ENCODE peak calls at places on chromosomes 2 and 18, in five cellular contexts. F, K, R, Q and W are unnamed samples. For H3K79me2, the result is how much of the 10 kb centered on the place peaks cover.

GRCh38 chr18:60018801-60019462 is 119.1 kb downstream of the PMAIP1 start:
- DNase-seq in F (peak), K (no peak), R (peak), Q (no peak), W (no peak)

GRCh38 chr18:48956378-48956777 is 5.6 kb upstream of the SMAD7 start:
- DNase-seq in F (peak), K (no peak), R (no peak), Q (no peak), W (no peak)

GRCh38 chr18:63216497-63216896 is 103.1 kb downstream of the BCL2 start:
- DNase-seq in F (peak), K (no peak), R (no peak), Q (no peak), W (no peak)

GRCh38 chr2:89833116-89833779 is 1141.8 kb downstream of the RPIA start:
- DNase-seq in F (no peak), K (no peak), R (no peak), Q (no peak), W (no peak)

GRCh38 chr2:121018136-121019057 is 266.6 kb downstream of the TFCP2L1 start:
- DNase-seq in F (no peak), K (no peak), R (no peak), Q (no peak), W (no peak)

GRCh38 chr2:152175012-152175367 is 573 bp downstream of the STAM2 start:
- DNase-seq in F (peak), K (peak), R (peak), Q (no peak), W (no peak)

GRCh38 chr2:20625920-20626697 is 24.8 kb downstream of the HS1BP3 start:
- DNase-seq in F (no peak), K (no peak), R (no peak), Q (no peak), W (no peak)

GRCh38 chr2:85503611-85504433 is 35.1 kb upstream of the MAT2A start:
- DNase-seq in F (peak), K (no peak), R (peak), Q (peak), W (no peak)

GRCh38 chr2:35443087-35443486 is 912.5 kb upstream of the CRIM1 start:
- DNase-seq in F (no peak), K (no peak), R (no peak), Q (no peak), W (no peak)

GRCh38 chr2:71379086-71379485 is 47.5 kb downstream of the ZNF638 start:
- DNase-seq in F (peak), K (no peak), R (peak), Q (no peak), W (no peak)

GRCh38 chr2:238321467-238321866 is 1.1 kb downstream of the TRAF3IP1 start:
- DNase-seq in F (no peak), K (no peak), R (no peak), Q (no peak), W (no peak)

GRCh38 chr2:17515652-17516051 is 2.6 kb downstream of the RAD51AP2 start:
- DNase-seq in F (no peak), K (peak), R (no peak), Q (no peak), W (no peak)
- H2AFZ ChIP-seq in F (no peak), K (peak), R (no peak), Q (no peak), W (no peak)

GRCh38 chr2:101704816-101705565 is 7.5 kb downstream of the MAP4K4 start:
- DNase-seq in F (peak), K (no peak), R (no peak), Q (no peak), W (no peak)

GRCh38 chr2:101706121-101706818 is 8.8 kb downstream of the MAP4K4 start:
- DNase-seq in F (no peak), K (no peak), R (no peak), Q (no peak), W (no peak)

GRCh38 chr2:101699939-101700442 is 2.5 kb downstream of the MAP4K4 start:
- DNase-seq in F (peak), K (no peak), R (peak), Q (no peak), W (no peak)

GRCh38 chr2:101706819-101707177 is 9.3 kb downstream of the MAP4K4 start:
- DNase-seq in F (no peak), K (peak), R (no peak), Q (no peak), W (peak)

GRCh38 chr2:101704046-101704466 is 6.5 kb downstream of the MAP4K4 start:
- DNase-seq in F (peak), K (peak), R (no peak), Q (no peak), W (peak)
- H3K79me2 ChIP-seq in F (half or more), K (half or more), R (half or more), Q (half or more), W (half or more)

GRCh38 chr18:13145636-13146190 is 72.8 kb upstream of the LDLRAD4 start:
- DNase-seq in F (no peak), K (no peak), R (no peak), Q (no peak), W (no peak)
- H3K4me2 ChIP-seq in F (no peak), K (no peak), R (no peak), Q (no peak), W (no peak)

GRCh38 chr18:55486936-55487335 is 101.1 kb downstream of the TCF4 start:
- DNase-seq in F (no peak), K (no peak), R (no peak), Q (no peak), W (no peak)

GRCh38 chr18:55484773-55485172 is 103.2 kb downstream of the TCF4 start:
- DNase-seq in F (no peak), K (no peak), R (no peak), Q (no peak), W (no peak)

GRCh38 chr18:55483472-55483871 is 104.5 kb downstream of the TCF4 start:
- DNase-seq in F (no peak), K (no peak), R (no peak), Q (no peak), W (no peak)

GRCh38 chr18:55487997-55488396 is 100.0 kb downstream of the TCF4 start:
- DNase-seq in F (no peak), K (no peak), R (no peak), Q (no peak), W (no peak)

GRCh38 chr18:55485666-55486065 is 102.3 kb downstream of the TCF4 start:
- DNase-seq in F (peak), K (no peak), R (no peak), Q (no peak), W (no peak)
- H2AFZ ChIP-seq in F (no peak), K (no peak), R (no peak), Q (no peak), W (no peak)

GRCh38 chr2:11458753-11459152 is 7.2 kb downstream of the E2F6 start:
- DNase-seq in F (no peak), K (no peak), R (no peak), Q (no peak), W (no peak)

GRCh38 chr2:11457935-11458334 is 8.0 kb downstream of the E2F6 start:
- DNase-seq in F (no peak), K (no peak), R (no peak), Q (no peak), W (no peak)

GRCh38 chr2:11459816-11460215 is 6.1 kb downstream of the E2F6 start:
- DNase-seq in F (no peak), K (no peak), R (no peak), Q (no peak), W (no peak)

GRCh38 chr2:11454824-11455223 is 11.1 kb downstream of the E2F6 start:
- DNase-seq in F (no peak), K (no peak), R (no peak), Q (no peak), W (no peak)

GRCh38 chr2:11456251-11456650 is 9.7 kb downstream of the E2F6 start:
- DNase-seq in F (no peak), K (no peak), R (no peak), Q (no peak), W (no peak)
- H3K79me2 ChIP-seq in F (half or more), K (under half), R (half or more), Q (half or more), W (half or more)

DNA sequence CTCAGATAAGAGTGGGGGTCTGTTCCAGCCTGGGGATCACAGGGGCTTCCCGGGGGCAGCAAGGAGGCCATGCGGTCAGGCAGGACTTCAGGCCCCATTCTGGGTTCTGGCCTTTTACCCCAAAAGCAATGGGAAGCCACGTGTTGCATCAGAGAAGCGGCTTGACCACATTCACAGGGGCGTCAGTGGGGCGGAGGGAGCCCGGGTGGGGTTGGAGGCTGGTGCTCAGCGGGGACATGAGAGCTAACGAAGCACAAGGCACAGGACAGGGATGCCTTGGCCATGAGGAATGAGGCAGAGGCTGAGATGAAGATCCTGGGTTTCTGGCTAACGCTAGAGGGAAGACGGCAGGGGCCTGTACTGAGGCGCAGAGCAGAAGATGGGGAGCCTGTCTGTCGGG is 6.1 kb downstream of the HJURP start:
- DNase-seq in F (no peak), K (no peak), R (no peak), Q (no peak), W (no peak)
- H3K4me2 ChIP-seq in F (no peak), K (no peak), R (no peak), Q (no peak), W (peak)

DNA sequence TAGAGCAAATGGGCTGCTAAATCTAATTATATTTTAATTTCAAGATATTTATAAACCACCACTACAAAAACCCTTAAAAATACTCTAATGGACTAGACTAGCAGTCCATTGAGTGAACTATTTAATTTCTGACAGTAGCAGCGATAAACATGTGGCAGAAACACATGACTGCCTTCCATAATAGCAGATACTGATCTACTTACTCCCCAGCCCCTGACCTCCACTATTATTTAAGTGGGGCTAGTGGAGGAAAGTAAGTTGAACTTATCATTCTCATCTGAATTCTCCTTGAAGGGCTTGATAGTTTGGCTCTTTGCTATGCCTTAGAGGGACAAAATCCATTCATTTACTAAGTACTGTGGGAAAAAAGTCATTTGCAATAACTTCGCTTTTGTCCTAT is 90.8 kb downstream of the TTN start:
- DNase-seq in F (no peak), K (no peak), R (no peak), Q (no peak), W (no peak)
- H2AFZ ChIP-seq in F (no peak), K (no peak), R (no peak), Q (no peak), W (no peak)

DNA sequence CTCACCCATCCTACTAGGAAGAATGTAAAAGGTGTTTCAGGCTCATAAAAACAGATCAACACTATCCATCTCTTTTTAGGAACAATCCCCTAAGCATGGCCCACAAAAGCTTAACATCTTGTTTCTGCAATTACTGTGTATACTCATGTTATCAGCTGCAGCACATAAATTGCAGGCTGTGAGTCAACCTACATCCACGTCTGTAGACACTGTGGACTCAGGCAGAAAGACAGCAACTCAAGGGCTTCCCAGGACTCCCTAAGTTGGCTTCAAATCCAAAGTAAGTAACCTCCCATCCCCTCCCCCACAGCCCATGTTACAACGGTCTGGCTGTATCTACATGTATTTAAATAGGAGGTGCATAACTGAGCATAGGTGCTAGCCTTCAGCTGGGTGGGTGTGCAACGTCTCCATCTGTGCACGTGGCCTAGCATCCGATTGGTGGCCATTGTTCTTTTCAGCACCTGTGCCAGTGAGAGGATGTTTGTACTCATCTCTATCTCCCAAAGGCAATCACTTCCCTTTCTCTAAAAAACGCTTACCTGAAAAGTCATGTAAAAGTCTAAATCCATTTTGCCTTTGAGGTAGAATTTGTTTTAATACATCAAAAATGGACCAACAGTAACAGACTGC is 30.0 kb downstream of the UXS1 start:
- DNase-seq in F (peak), K (peak), R (peak), Q (no peak), W (no peak)
- H3K79me2 ChIP-seq in F (under half), K (under half), R (under half), Q (under half), W (half or more)

GRCh38 chr2:27954261-27954673 is 63.7 kb downstream of the BABAM2 start:
- DNase-seq in F (peak), K (no peak), R (peak), Q (no peak), W (no peak)
- H3K4me2 ChIP-seq in F (peak), K (no peak), R (peak), Q (peak), W (peak)